ENCODE peak calls at places on chromosomes 12 and 14, in four cellular contexts. B is tibial artery, C is WERI-Rb-1, M is Calu3. Q is an unnamed sample.

GRCh38 chr12:118237053-118237665 is 101.2 kb downstream of the PEBP1 start:
- DNase-seq in B (no peak), C (no peak), M (no peak), Q (no peak)

GRCh38 chr14:30440986-30441385 is 118.0 kb upstream of the G2E3 start:
- DNase-seq in B (no peak), C (no peak), M (no peak), Q (no peak)

GRCh38 chr14:73242274-73242960 is 5.1 kb downstream of the PAPLN start:
- DNase-seq in B (no peak), C (no peak), M (no peak), Q (no peak)

GRCh38 chr12:103821773-103822172 is 19.3 kb downstream of the NT5DC3 start:
- DNase-seq in B (no peak), C (no peak), M (no peak), Q (no peak)

GRCh38 chr14:40847496-40847895 is 759.2 kb upstream of the LRFN5 start:
- DNase-seq in B (no peak), C (no peak), M (no peak), Q (no peak)

GRCh38 chr12:123034865-123035264 is 54.4 kb downstream of the ARL6IP4 start:
- DNase-seq in B (no peak), C (no peak), M (no peak), Q (no peak)

GRCh38 chr12:2343672-2344071 is 290.9 kb downstream of the CACNA1C start:
- DNase-seq in B (peak; percentile 51), C (no peak), M (no peak), Q (no peak)

GRCh38 chr12:52618216-52618615 is at the start of gene KRT73:
- DNase-seq in B (no peak), C (no peak), M (no peak), Q (no peak)

GRCh38 chr14:100536721-100537700 is 50.2 kb downstream of the BEGAIN start:
- DNase-seq in B (no peak), C (peak; percentile 3), M (no peak), Q (peak; percentile 8)

GRCh38 chr14:36580141-36580855 is 2.1 kb downstream of the NKX2-8 start:
- DNase-seq in B (no peak), C (no peak), M (no peak), Q (no peak)

GRCh38 chr14:91246051-91246852 is 1.7 kb upstream of the GPR68 start:
- DNase-seq in B (no peak), C (no peak), M (no peak), Q (no peak)

GRCh38 chr12:110993425-110993824 is 73.0 kb upstream of the MYL2 start:
- DNase-seq in B (no peak), C (no peak), M (no peak), Q (no peak)

GRCh38 chr12:6038160-6038559 is 86.3 kb downstream of the VWF start:
- DNase-seq in B (no peak), C (peak; percentile 86), M (peak; percentile 75), Q (no peak)

GRCh38 chr14:47040490-47040889 is 388.9 kb upstream of the RPL10L start:
- DNase-seq in B (no peak), C (peak; percentile 61), M (peak; percentile 2), Q (peak; percentile 15)

GRCh38 chr12:14185441-14186192 is 179.9 kb upstream of the ATF7IP start:
- DNase-seq in B (no peak), C (peak; percentile 29), M (peak; percentile 47), Q (no peak)

GRCh38 chr12:54054442-54055332 is 1.1 kb downstream of the HOXC4 start:
- DNase-seq in B (no peak), C (no peak), M (no peak), Q (no peak)

GRCh38 chr12:54631551-54631950 is 3.1 kb downstream of the LACRT start:
- DNase-seq in B (no peak), C (no peak), M (no peak), Q (no peak)

GRCh38 chr14:31893156-31893813 is 183.8 kb upstream of the ARHGAP5 start:
- DNase-seq in B (no peak), C (no peak), M (no peak), Q (no peak)

GRCh38 chr12:89985935-89986334 is 277.3 kb upstream of the ATP2B1 start:
- DNase-seq in B (no peak), C (no peak), M (no peak), Q (no peak)

GRCh38 chr12:98955284-98955683 is 310.2 kb downstream of the APAF1 start:
- DNase-seq in B (no peak), C (peak; percentile 49), M (peak; percentile 54), Q (no peak)
- TF ChIP-seq CTCF in B (no peak), C (peak; percentile 57), M (peak; percentile 50), Q (no peak)

GRCh38 chr12:75439048-75439447 is 41.5 kb upstream of the GLIPR1 start:
- DNase-seq in B (no peak), C (no peak), M (no peak), Q (no peak)

GRCh38 chr12:75439930-75440329 is 40.6 kb upstream of the GLIPR1 start:
- DNase-seq in B (no peak), C (no peak), M (no peak), Q (no peak)

GRCh38 chr12:75438052-75438754 is 42.4 kb upstream of the GLIPR1 start:
- DNase-seq in B (no peak), C (no peak), M (no peak), Q (no peak)

DNA sequence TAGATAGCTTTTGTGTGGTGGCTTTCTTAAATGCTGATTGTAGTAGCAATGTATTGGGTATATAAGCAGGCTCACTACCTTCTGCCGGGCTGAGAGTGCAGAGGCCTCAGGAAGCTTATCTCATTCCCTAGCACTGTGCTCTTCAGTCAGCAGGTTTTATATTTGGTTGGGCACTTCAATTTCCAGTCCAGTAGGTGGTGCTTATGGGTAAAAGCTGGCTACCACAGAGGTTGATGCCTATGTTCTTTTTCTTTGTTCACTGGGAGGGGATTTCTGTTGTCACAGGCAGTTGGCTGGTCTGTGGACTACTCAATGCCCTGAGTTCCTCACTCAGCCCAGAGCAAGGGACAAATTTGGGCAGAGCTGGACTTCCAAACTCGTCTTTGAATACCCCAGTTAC is 43.0 kb upstream of the GLIPR1 start:
- DNase-seq in B (no peak), C (no peak), M (no peak), Q (no peak)
- TF ChIP-seq CTCF in B (no peak), C (peak; percentile 17), M (no peak), Q (no peak)

GRCh38 chr12:124374567-124374966 is 79.7 kb downstream of the RFLNA start:
- DNase-seq in B (no peak), C (no peak), M (no peak), Q (no peak)

GRCh38 chr12:124374147-124374546 is 79.3 kb downstream of the RFLNA start:
- DNase-seq in B (no peak), C (no peak), M (no peak), Q (no peak)

GRCh38 chr12:124375789-124376175 is 80.9 kb downstream of the RFLNA start:
- DNase-seq in B (no peak), C (no peak), M (no peak), Q (no peak)

GRCh38 chr12:124376435-124376834 is 81.5 kb downstream of the RFLNA start:
- DNase-seq in B (no peak), C (no peak), M (no peak), Q (no peak)

GRCh38 chr12:124375141-124375788 is 80.4 kb downstream of the RFLNA start:
- DNase-seq in B (no peak), C (no peak), M (no peak), Q (no peak)
- TF ChIP-seq CTCF in B (no peak), C (no peak), M (no peak), Q (no peak)

GRCh38 chr12:79006306-79006705 is 141.7 kb downstream of the SYT1 start:
- DNase-seq in B (no peak), C (no peak), M (no peak), Q (no peak)
- TF ChIP-seq CTCF in B (no peak), C (peak; percentile 20), M (no peak), Q (no peak)

DNA sequence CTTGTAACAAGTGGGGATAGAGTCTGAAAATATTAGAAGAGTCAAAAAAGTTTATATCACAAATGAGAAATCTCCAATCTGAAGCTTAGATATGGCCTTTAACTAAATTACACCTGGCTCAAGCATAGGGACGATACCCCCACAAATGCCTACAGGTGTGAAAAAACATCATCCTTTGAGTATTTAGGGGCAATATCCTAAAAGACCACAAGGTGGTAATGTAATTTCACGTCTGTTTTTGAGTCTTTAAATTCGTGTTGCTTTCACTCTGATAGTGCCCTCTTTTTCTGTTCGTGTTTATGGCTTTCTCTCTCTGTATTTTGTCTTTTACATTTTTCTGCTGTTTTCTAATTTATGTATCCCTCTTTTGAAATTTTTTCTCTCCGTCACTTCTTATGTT is 84.3 kb downstream of the ETNK1 start:
- DNase-seq in B (no peak), C (no peak), M (no peak), Q (no peak)
- TF ChIP-seq CTCF in B (peak; percentile 74), C (peak; percentile 36), M (peak; percentile 27), Q (no peak)

GRCh38 chr14:76336876-76337275 is 39.1 kb upstream of the ESRRB start:
- DNase-seq in B (peak; percentile 10), C (no peak), M (no peak), Q (no peak)

GRCh38 chr14:76337619-76338545 is 38.1 kb upstream of the ESRRB start:
- DNase-seq in B (no peak), C (no peak), M (no peak), Q (no peak)

GRCh38 chr14:76343386-76343785 is 32.6 kb upstream of the ESRRB start:
- DNase-seq in B (no peak), C (no peak), M (no peak), Q (no peak)

DNA sequence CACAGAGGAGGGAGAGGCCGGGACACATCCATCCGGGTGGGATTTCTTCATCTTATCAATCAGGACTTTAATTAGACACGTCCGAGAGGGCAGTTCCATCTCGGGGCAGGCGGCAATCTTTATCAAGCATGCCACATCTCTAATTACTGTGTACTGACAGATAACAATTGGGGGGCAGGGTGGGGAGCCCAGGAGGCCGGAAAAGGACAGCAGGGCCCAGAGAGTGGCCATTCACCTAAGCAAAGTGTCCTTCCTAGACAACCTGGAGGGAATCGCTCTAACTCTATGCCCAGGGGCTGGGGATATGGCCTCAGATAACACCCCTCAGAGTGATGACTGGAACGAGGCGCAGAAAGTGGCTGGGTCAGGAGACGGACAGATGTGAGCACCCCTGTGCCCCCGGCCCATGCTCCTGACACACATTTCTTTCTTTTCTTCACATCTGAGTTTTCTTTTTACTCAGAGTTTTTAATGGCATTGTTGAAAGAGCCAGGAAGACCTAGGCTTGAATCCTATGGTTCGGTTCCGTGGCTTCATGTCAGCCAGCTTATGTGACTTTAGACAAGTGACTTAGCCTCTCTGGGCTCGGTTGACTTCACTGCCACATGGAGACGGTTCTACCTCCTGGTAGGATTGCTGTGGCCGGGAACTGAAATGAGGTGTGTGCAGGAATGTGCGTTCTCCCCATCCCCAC is 35.9 kb upstream of the ESRRB start:
- DNase-seq in B (no peak), C (no peak), M (no peak), Q (no peak)
- TF ChIP-seq CTCF in B (no peak), C (no peak), M (no peak), Q (no peak)

DNA sequence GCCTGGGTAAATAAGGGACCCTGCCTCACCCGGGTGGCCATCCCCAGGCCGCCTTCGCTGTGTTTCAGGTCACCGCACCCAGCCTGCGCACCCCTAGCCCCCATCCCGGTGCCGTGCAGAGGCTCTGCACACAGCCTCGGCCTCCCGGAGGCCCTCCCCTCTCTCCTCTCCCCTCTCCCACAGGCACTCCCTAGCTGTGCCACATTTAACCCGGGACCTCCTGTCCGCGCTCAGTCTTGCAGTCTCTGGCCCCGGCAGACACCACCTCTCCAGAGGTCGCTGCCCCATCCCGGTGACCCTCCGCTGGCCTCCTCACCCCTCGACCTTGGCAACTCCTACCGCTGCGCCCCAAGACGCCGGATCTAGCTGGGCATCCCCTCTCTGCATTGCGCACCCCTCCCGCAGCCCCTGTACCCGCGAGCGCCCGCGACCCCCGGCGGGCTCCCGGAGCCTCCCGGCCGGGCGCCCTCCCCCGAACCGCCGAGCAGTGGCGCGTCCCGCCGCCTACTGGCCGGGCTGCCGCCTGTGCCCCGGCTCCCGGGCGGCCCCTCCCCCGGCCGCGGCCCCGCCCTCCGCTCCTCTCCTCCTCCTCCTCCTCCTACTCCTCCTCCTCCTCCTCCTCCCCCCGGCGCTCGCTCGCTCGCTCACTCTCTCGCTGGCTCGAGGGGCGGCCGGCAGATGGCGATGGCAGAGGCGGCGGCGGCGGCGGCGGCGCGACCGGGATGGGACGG is 120.7 kb downstream of the AACS start:
- DNase-seq in B (peak; percentile 74), C (peak; percentile 85), M (peak; percentile 89), Q (no peak)
- TF ChIP-seq CTCF in B (peak; percentile 18), C (peak; percentile 43), M (peak; percentile 72), Q (no peak)

Q was measured in lower leg skin.